ENCODE peak calls at places on chromosome 5, in four cellular contexts. T, P, W and G are unnamed samples.

GRCh38 chr5:14351845-14352712 is 208.9 kb downstream of the TRIO start:
- DNase-seq in T (peak), P (peak), W (peak), G (peak)

GRCh38 chr5:91403404-91403803 is 20.3 kb upstream of the ARRDC3 start:
- DNase-seq in T (no peak), P (no peak), W (no peak), G (no peak)

GRCh38 chr5:19940192-19940591 is 47.8 kb downstream of the CDH18 start:
- DNase-seq in T (no peak), P (no peak), W (no peak), G (no peak)

GRCh38 chr5:150219861-150220260 is 30.0 kb downstream of the SLC6A7 start:
- DNase-seq in T (no peak), P (no peak), W (no peak), G (no peak)

GRCh38 chr5:80569961-80570786 is at the start of gene ANKRD34B:
- DNase-seq in T (no peak), P (peak), W (no peak), G (peak)

GRCh38 chr5:110623875-110624274 is 102.6 kb downstream of the TMEM232 start:
- DNase-seq in T (no peak), P (no peak), W (no peak), G (no peak)

GRCh38 chr5:168471785-168472184 is 14.5 kb upstream of the RARS1 start:
- DNase-seq in T (no peak), P (peak), W (no peak), G (no peak)

GRCh38 chr5:160792281-160792680 is 59.7 kb downstream of the ATP10B start:
- DNase-seq in T (no peak), P (no peak), W (peak), G (no peak)

GRCh38 chr5:77632526-77633268 is 5.8 kb downstream of the OTP start:
- DNase-seq in T (no peak), P (no peak), W (no peak), G (peak)

GRCh38 chr5:173188280-173188679 is 43.9 kb downstream of the BNIP1 start:
- DNase-seq in T (no peak), P (no peak), W (no peak), G (no peak)

GRCh38 chr5:109200221-109200620 is 209.6 kb downstream of the PJA2 start:
- DNase-seq in T (no peak), P (peak), W (no peak), G (no peak)

GRCh38 chr5:122262107-122262506 is 49.9 kb upstream of the SNCAIP start:
- DNase-seq in T (no peak), P (peak), W (no peak), G (no peak)

GRCh38 chr5:179497636-179498365 is 52.6 kb upstream of the RUFY1 start:
- DNase-seq in T (no peak), P (no peak), W (no peak), G (no peak)

GRCh38 chr5:101278011-101278687 is 375.1 kb upstream of the ST8SIA4 start:
- DNase-seq in T (no peak), P (peak), W (peak), G (no peak)

GRCh38 chr5:146059349-146060220 is 45.8 kb downstream of the PLAC8L1 start:
- DNase-seq in T (no peak), P (no peak), W (no peak), G (no peak)

GRCh38 chr5:116572375-116573278 is 2.0 kb downstream of the SEMA6A start:
- DNase-seq in T (peak), P (peak), W (no peak), G (peak)

GRCh38 chr5:150503977-150504620 is 3.8 kb upstream of the NDST1 start:
- DNase-seq in T (peak), P (no peak), W (no peak), G (no peak)

GRCh38 chr5:128825826-128826225 is 139.5 kb upstream of the SLC27A6 start:
- DNase-seq in T (no peak), P (no peak), W (no peak), G (no peak)

GRCh38 chr5:141787376-141787775 is 90.8 kb downstream of the PCDH1 start:
- DNase-seq in T (no peak), P (no peak), W (no peak), G (no peak)

GRCh38 chr5:151098185-151098813 is 17.5 kb upstream of the TNIP1 start:
- DNase-seq in T (no peak), P (no peak), W (no peak), G (no peak)

GRCh38 chr5:72817076-72817476 is 615 bp downstream of the TNPO1 start:
- DNase-seq in T (peak), P (peak), W (no peak), G (peak)

GRCh38 chr5:84748313-84748712 is 363.6 kb upstream of the EDIL3 start:
- DNase-seq in T (no peak), P (no peak), W (no peak), G (no peak)

GRCh38 chr5:16585028-16585667 is 31.6 kb downstream of the RETREG1 start:
- DNase-seq in T (no peak), P (no peak), W (no peak), G (no peak)

GRCh38 chr5:16590685-16591084 is 26.1 kb downstream of the RETREG1 start:
- DNase-seq in T (no peak), P (no peak), W (no peak), G (no peak)

GRCh38 chr5:16593013-16593412 is 23.8 kb downstream of the RETREG1 start:
- DNase-seq in T (no peak), P (no peak), W (no peak), G (no peak)

GRCh38 chr5:16589658-16590057 is 27.1 kb downstream of the RETREG1 start:
- DNase-seq in T (no peak), P (no peak), W (no peak), G (no peak)

DNA sequence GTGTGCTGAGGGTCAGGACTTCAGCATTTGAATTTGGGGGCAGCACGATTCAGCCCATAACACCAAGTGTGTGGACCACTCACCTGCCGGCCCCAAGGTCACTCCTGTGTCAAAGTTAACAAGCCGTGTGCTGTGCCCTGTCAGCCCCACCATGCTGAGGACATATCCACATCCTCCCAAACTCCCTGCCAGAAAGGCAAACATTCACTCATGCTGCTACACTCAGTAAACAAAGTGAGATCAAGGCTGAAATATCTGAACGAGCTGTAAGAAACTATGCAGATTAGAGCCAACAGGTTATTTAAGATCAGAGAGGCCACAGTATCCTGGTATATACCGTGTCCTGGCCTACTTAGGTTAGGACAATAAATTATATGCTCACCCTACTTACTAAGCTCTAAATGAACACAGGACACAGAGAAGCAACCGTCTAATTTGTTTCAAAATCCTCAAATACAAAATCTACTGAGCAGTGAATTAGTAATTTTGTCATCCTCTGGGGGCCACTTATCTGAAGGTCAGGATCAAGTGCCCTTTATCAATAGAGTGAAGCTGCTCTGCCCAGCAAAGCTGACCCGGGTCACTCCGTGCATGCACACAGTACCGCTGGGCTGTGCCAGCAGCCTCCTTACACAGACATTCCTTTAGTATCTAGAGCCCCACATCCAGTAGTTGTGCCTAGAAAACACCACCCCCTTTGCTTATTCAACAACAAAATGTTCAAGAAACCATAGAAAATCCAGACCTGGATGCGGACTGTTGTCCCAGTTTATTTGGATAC is 28.2 kb downstream of the RETREG1 start:
- DNase-seq in T (peak), P (no peak), W (no peak), G (no peak)
- H3K27ac ChIP-seq in T (peak), P (no peak), W (no peak), G (no peak)

DNA sequence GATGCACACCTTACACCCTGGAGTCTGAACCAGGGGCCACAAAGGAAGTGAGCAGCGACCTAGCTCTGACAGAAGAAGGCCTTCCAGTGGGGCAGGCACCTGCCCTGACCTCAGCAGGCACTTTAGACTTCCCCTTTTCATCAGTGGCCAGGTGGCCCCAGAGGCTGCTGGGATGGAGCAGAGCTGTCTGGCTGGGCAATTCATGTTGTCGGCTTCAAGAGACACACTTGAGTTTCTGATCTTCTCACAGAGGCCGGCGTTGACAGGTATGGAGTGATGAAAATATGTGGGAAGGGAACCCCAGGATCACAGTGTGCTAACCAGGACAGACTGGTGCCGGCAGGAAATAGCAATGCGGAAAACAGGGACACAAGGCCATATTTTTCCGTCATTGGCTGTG is 375.5 kb downstream of the CTNND2 start:
- DNase-seq in T (no peak), P (no peak), W (no peak), G (no peak)
- H3K27ac ChIP-seq in T (no peak), P (no peak), W (no peak), G (peak)

GRCh38 chr5:140312067-140312790 is 9.3 kb upstream of the PFDN1 start:
- DNase-seq in T (peak), P (peak), W (peak), G (peak)
- H3K27ac ChIP-seq in T (peak), P (peak), W (peak), G (no peak)

GRCh38 chr5:102654559-102655354 is 100.3 kb upstream of the PAM start:
- DNase-seq in T (no peak), P (no peak), W (no peak), G (no peak)
- H3K27ac ChIP-seq in T (no peak), P (no peak), W (no peak), G (no peak)

DNA sequence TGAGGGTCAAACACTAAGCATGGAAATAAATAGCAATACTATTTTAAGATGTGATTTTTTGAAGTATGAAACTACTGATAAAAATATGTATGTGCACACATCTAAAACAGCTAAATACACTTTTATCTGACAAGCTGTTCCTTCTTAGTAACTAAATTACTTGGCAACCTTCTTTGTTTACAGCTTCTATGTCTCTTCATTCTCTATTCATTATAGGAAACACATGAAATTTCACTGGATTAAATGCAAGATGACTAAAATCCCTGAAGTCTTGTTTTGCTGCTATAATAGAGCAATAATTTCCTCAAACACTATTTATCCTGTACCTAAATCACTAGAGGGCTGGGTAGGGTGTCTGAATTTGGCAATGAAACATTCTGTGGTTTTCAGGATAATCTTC is 11.7 kb downstream of the RICTOR start:
- DNase-seq in T (no peak), P (no peak), W (no peak), G (no peak)
- H3K27ac ChIP-seq in T (no peak), P (no peak), W (no peak), G (no peak)

GRCh38 chr5:112348387-112348786 is 70.7 kb downstream of the EPB41L4A start:
- DNase-seq in T (no peak), P (no peak), W (no peak), G (no peak)
- H3K27ac ChIP-seq in T (no peak), P (no peak), W (no peak), G (no peak)

DNA sequence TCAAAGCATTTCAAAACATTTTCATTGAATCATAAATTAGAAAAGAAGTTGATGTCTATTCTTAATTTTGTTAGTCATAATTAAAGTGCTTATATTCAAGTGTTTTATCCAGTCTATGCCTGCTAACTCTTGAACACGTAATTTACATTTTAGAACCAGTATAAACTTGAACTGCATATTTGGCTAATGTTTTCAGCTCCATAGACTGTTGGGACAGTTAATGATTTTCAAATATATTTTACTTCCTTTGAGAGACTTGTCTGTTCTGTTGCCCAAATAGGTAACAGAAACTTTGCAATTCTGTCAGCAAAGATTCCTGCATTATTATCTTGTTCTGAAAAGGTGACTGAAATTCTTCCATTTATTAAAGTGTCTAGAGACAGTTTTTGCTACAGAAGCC is 7.8 kb downstream of the ITGA2 start:
- DNase-seq in T (no peak), P (no peak), W (no peak), G (no peak)
- H3K27ac ChIP-seq in T (no peak), P (peak), W (peak), G (peak)